ENCODE peak calls at places on chromosomes 1 and 21, in nine cellular contexts. B is pancreas; P is heart left ventricle; W is NCI-H774; F is AG10803; U is HFF-Myc; S is SJSA1; E is stimulated activated CD4-positive, alpha-beta T cell treated with anti-CD3 and anti-CD28 coated beads, Interleukin-15, amount 100 ng/mL, for 1 hour; Y is T-cell. O is an unnamed sample.

GRCh38 chr1:3125078-3125477 is 56.1 kb downstream of the PRDM16 start:
- DNase-seq in B (no peak), Y (no peak), F (no peak), P (no peak), U (no peak), W (no peak), S (no peak), E (no peak), O (no peak)

GRCh38 chr1:36089393-36090121 is 865 bp downstream of the ADPRS start:
- DNase-seq in U (no peak), S (no peak), Y (no peak), W (no peak), B (no peak), F (peak; percentile 58), P (no peak), E (no peak), O (peak; percentile 42)

GRCh38 chr1:90706437-90707362 is 10.4 kb downstream of the BARHL2 start:
- DNase-seq in P (no peak), U (no peak), W (peak; percentile 58), E (no peak), F (no peak), S (no peak), Y (no peak), B (no peak), O (no peak)

GRCh38 chr1:46369542-46370213 is 24.4 kb upstream of the FAAH start:
- DNase-seq in P (no peak), F (peak; percentile 27), Y (no peak), U (no peak), B (no peak), S (no peak), E (no peak), W (no peak), O (no peak)

GRCh38 chr1:86507935-86508582 is 38.8 kb upstream of the CLCA4 start:
- DNase-seq in F (peak; percentile 60), P (no peak), E (no peak), U (no peak), B (no peak), S (no peak), W (no peak), Y (no peak), O (peak; percentile 74)

GRCh38 chr1:240244968-240245628 is 153.4 kb downstream of the FMN2 start:
- DNase-seq in F (peak; percentile 94), Y (no peak), E (no peak), P (no peak), W (no peak), S (peak; percentile 45), B (no peak), U (no peak), O (no peak)

GRCh38 chr1:220113136-220113695 is 19.3 kb downstream of the IARS2 start:
- DNase-seq in F (peak; percentile 26), W (no peak), U (no peak), Y (no peak), E (no peak), S (no peak), B (no peak), P (no peak), O (no peak)

GRCh38 chr1:162144268-162144667 is 74.8 kb downstream of the NOS1AP start:
- DNase-seq in B (no peak), W (no peak), U (no peak), P (no peak), Y (no peak), F (no peak), S (no peak), E (no peak), O (no peak)

GRCh38 chr1:10020668-10021067 is 12.1 kb upstream of the UBE4B start:
- DNase-seq in B (no peak), E (no peak), F (peak; percentile 70), W (no peak), S (no peak), Y (no peak), U (no peak), P (no peak), O (no peak)

GRCh38 chr1:216688127-216688657 is 35.0 kb downstream of the ESRRG start:
- DNase-seq in P (no peak), B (no peak), F (no peak), S (no peak), W (no peak), Y (no peak), E (no peak), U (no peak), O (no peak)

GRCh38 chr1:44105810-44106209 is 12.8 kb upstream of the KLF17 start:
- DNase-seq in P (no peak), B (no peak), Y (no peak), F (no peak), S (no peak), W (no peak), U (no peak), E (no peak), O (no peak)

GRCh38 chr1:2957329-2957728 is 63.9 kb upstream of the ACTRT2 start:
- DNase-seq in Y (no peak), W (no peak), F (no peak), U (no peak), E (no peak), B (no peak), P (no peak), S (no peak), O (no peak)

GRCh38 chr1:31689821-31690220 is 14.0 kb downstream of the COL16A1 start:
- DNase-seq in F (peak; percentile 96), P (no peak), Y (no peak), E (no peak), W (no peak), B (no peak), U (peak; percentile 88), S (peak; percentile 97), O (no peak)

GRCh38 chr1:66747500-66747899 is 4.8 kb upstream of the DYNLT5 start:
- DNase-seq in E (no peak), Y (no peak), P (no peak), F (peak; percentile 82), W (no peak), U (no peak), B (no peak), S (no peak), O (no peak)

GRCh38 chr21:26095131-26095530 is 75.4 kb downstream of the APP start:
- DNase-seq in F (no peak), P (no peak), Y (no peak), B (no peak), E (no peak), U (no peak), W (no peak), S (no peak), O (no peak)

GRCh38 chr1:183278736-183279591 is 92.9 kb downstream of the LAMC2 start:
- DNase-seq in F (peak; percentile 91), E (no peak), B (no peak), W (no peak), S (peak; percentile 83), P (no peak), Y (no peak), U (no peak), O (no peak)

GRCh38 chr1:58432813-58433668 is 113.5 kb downstream of the OMA1 start:
- DNase-seq in U (peak; percentile 86), Y (no peak), W (no peak), F (peak; percentile 88), B (no peak), P (no peak), S (peak; percentile 47), E (no peak), O (no peak)

GRCh38 chr1:224427346-224427745 is 7.3 kb downstream of the WDR26 start:
- DNase-seq in P (no peak), F (peak; percentile 66), B (no peak), S (peak; percentile 61), E (no peak), W (no peak), U (peak; percentile 39), Y (no peak), O (no peak)

GRCh38 chr1:156663178-156663577 is 14.0 kb downstream of the NES start:
- DNase-seq in U (no peak), B (no peak), W (no peak), P (peak; percentile 87), Y (no peak), F (no peak), S (no peak), E (no peak), O (peak; percentile 82)

GRCh38 chr1:235503333-235504121 is 725 bp downstream of the B3GALNT2 start:
- DNase-seq in U (no peak), W (peak; percentile 58), E (no peak), P (peak; percentile 67), Y (peak; percentile 2), F (peak; percentile 41), S (peak; percentile 62), B (peak; percentile 84), O (peak; percentile 77)

GRCh38 chr21:36132691-36133090 is 2.2 kb upstream of the CBR3 start:
- DNase-seq in Y (no peak), W (no peak), U (no peak), F (no peak), S (no peak), B (no peak), E (no peak), P (no peak), O (peak; percentile 74)

GRCh38 chr1:229223498-229223897 is 47.4 kb upstream of the RAB4A start:
- DNase-seq in F (no peak), U (no peak), P (no peak), E (no peak), S (no peak), W (no peak), Y (no peak), B (peak; percentile 82), O (no peak)

GRCh38 chr1:36609241-36610027 is 126.7 kb upstream of the CSF3R start:
- DNase-seq in U (peak; percentile 19), W (peak; percentile 89), P (no peak), S (no peak), E (no peak), F (peak; percentile 23), B (no peak), Y (peak; percentile 6), O (no peak)

GRCh38 chr1:1304331-1305299 is 3.1 kb downstream of the ACAP3 start:
- DNase-seq in Y (no peak), P (peak; percentile 82), S (peak; percentile 81), B (no peak), F (peak; percentile 73), E (no peak), W (no peak), U (peak; percentile 60), O (peak; percentile 96)

GRCh38 chr1:226378071-226378470 is 29.8 kb downstream of the PARP1 start:
- DNase-seq in Y (no peak), E (no peak), U (no peak), B (no peak), W (no peak), F (no peak), S (no peak), P (no peak), O (no peak)